ENCODE peak calls at places on chromosomes 2 and 18, in four cellular contexts. U, R, M and H are unnamed samples.

GRCh38 chr2:23651187-23651983 is 266.4 kb downstream of the KLHL29 start:
- DNase-seq in U (peak; percentile 0), R (no peak), M (no peak), H (no peak)

GRCh38 chr2:168272225-168272624 is 24.8 kb upstream of the STK39 start:
- DNase-seq in U (no peak), R (no peak), M (no peak), H (no peak)

GRCh38 chr2:30225131-30225762 is 6.1 kb upstream of the LBH start:
- DNase-seq in U (no peak), R (no peak), M (no peak), H (no peak)

GRCh38 chr2:109124982-109125594 is 3.9 kb upstream of the SH3RF3 start:
- DNase-seq in U (no peak), R (no peak), M (no peak), H (no peak)

GRCh38 chr18:41993151-41993550 is 38.1 kb downstream of the PIK3C3 start:
- DNase-seq in U (no peak), R (no peak), M (no peak), H (no peak)

GRCh38 chr2:212052412-212053159 is 486.0 kb downstream of the ERBB4 start:
- DNase-seq in U (no peak), R (no peak), M (no peak), H (no peak)

GRCh38 chr18:2968559-2968958 is 44.4 kb downstream of the LPIN2 start:
- DNase-seq in U (no peak), R (no peak), M (no peak), H (no peak)

GRCh38 chr2:235500761-235501662 is 7.2 kb downstream of the AGAP1 start:
- DNase-seq in U (no peak), R (no peak), M (no peak), H (no peak)

GRCh38 chr2:223602972-223603371 is 811 bp upstream of the SCG2 start:
- DNase-seq in U (no peak), R (no peak), M (no peak), H (no peak)

GRCh38 chr18:24819141-24819890 is 358.9 kb downstream of the HRH4 start:
- DNase-seq in U (no peak), R (no peak), M (no peak), H (no peak)

GRCh38 chr2:209305746-209306196 is 118.1 kb upstream of the MAP2 start:
- DNase-seq in U (peak; percentile 64), R (no peak), M (no peak), H (no peak)

GRCh38 chr18:60675801-60676200 is 303.2 kb upstream of the MC4R start:
- DNase-seq in U (no peak), R (no peak), M (no peak), H (no peak)

GRCh38 chr2:237864030-237864931 is 4.9 kb downstream of the RAMP1 start:
- DNase-seq in U (peak; percentile 55), R (no peak), M (no peak), H (no peak)